ENCODE peak calls at places on chromosomes 5 and 9, in six cellular contexts. H, O, U, S, I and Q are unnamed samples. For H3K9me3, the result is how much of the 10 kb centered on the place peaks cover.

GRCh38 chr5:68215888-68216736 is 556 bp downstream of the PIK3R1 start:
- DNase-seq in U (peak), H (no peak), I (peak), S (peak), O (peak), Q (peak)

GRCh38 chr5:94240616-94241287 is 377.7 kb downstream of the KIAA0825 start:
- DNase-seq in I (no peak), S (no peak), O (peak), U (peak), H (peak), Q (no peak)

GRCh38 chr9:20379804-20380225 is 242.5 kb downstream of the MLLT3 start:
- DNase-seq in I (no peak), U (no peak), H (no peak), O (no peak), S (no peak), Q (no peak)

GRCh38 chr5:109083937-109084336 is 325.8 kb downstream of the PJA2 start:
- DNase-seq in S (no peak), U (no peak), I (no peak), O (no peak), H (no peak), Q (no peak)

GRCh38 chr5:98454904-98455303 is 318.6 kb upstream of the RGMB start:
- DNase-seq in H (peak), O (no peak), U (no peak), I (no peak), S (no peak), Q (no peak)

GRCh38 chr9:35984021-35984420 is 26.1 kb upstream of the OR2S2 start:
- DNase-seq in I (no peak), O (no peak), H (no peak), U (no peak), S (no peak), Q (no peak)

GRCh38 chr9:110199643-110200042 is 8.3 kb downstream of the C9orf152 start:
- DNase-seq in O (no peak), I (no peak), U (no peak), S (no peak), H (no peak), Q (no peak)

GRCh38 chr5:143889986-143890385 is 78.0 kb downstream of the HMHB1 start:
- DNase-seq in O (no peak), S (no peak), U (no peak), I (no peak), H (peak), Q (no peak)

GRCh38 chr5:131441184-131441583 is 177.3 kb downstream of the CDC42SE2 start:
- DNase-seq in S (no peak), U (no peak), H (no peak), O (no peak), I (no peak), Q (no peak)

DNA sequence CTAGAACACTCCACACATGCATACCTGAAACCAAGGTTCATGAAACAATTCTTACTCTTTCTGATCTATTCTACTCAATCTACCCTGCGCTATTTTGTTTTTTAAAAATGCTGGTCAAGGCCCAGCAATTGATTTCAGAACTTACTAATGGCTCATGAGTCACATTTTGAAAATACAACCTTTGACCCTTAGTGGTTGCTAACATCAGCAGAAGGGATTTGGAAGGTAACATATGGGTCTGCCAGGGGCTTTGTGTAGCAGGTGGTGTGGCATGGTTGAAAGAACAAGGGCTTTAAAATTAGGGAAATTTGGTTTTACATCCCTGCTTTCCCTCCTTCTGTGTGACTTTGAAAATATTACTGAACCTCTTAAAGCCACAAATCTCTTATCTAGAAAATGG is 101.4 kb downstream of the ATG10 start:
- DNase-seq in H (peak), U (no peak), S (no peak), I (no peak), O (no peak), Q (no peak)
- H3K9me3 ChIP-seq in H (under half), U (under half), S (under half), I (under half), O (under half), Q (under half)

DNA sequence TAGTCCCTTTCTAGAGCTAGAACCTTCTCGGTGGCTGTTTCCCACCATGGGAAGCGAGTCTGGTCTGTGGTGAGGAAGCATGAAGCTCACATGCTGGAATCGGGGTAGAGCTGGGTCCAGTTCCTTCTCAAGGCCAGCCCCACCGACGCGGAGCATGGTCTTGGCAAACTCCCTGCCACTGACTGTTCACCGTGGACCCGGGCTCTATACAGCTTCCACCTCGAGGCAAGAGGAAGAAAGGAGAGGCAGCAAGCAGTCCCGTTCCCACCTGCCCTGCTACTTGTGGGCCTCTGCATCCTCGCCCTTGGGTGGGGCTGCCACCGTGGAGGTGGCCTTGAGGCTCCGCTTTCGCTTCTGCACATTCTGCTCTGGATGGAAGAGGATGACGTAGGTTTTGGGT is 13.7 kb downstream of the GRM6 start:
- DNase-seq in S (no peak), U (no peak), I (no peak), H (no peak), O (no peak), Q (no peak)
- H3K9me3 ChIP-seq in S (under half), U (under half), I (under half), H (half or more), O (half or more), Q (under half)

GRCh38 chr9:113026200-113026599 is 14.2 kb upstream of the ZNF883 start:
- DNase-seq in U (no peak), I (no peak), H (no peak), O (no peak), S (no peak), Q (no peak)
- H3K9me3 ChIP-seq in U (under half), I (under half), H (under half), O (half or more), S (half or more), Q (under half)

DNA sequence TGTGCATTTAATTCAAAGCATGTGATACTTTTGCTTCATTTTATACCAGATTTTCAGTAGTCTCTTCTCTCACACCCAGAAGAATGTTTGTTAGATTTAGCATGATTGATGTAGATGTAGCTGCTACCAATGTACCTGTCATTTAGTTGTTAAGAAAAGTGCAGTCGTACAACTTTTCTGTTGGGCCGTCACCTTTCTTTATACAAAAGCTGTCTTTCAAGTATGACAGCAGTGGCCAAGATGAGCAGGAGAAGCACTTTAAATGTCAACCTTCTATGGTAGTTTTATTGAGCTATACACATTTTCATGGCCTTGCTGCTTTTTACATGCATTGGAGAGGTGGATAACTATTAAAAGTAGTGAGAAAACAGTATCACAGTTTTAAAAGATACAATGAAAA is 77.7 kb upstream of the PTPRD start:
- DNase-seq in U (no peak), O (no peak), I (no peak), S (no peak), H (no peak), Q (no peak)
- H3K9me3 ChIP-seq in U (under half), O (under half), I (under half), S (under half), H (under half), Q (under half)

DNA sequence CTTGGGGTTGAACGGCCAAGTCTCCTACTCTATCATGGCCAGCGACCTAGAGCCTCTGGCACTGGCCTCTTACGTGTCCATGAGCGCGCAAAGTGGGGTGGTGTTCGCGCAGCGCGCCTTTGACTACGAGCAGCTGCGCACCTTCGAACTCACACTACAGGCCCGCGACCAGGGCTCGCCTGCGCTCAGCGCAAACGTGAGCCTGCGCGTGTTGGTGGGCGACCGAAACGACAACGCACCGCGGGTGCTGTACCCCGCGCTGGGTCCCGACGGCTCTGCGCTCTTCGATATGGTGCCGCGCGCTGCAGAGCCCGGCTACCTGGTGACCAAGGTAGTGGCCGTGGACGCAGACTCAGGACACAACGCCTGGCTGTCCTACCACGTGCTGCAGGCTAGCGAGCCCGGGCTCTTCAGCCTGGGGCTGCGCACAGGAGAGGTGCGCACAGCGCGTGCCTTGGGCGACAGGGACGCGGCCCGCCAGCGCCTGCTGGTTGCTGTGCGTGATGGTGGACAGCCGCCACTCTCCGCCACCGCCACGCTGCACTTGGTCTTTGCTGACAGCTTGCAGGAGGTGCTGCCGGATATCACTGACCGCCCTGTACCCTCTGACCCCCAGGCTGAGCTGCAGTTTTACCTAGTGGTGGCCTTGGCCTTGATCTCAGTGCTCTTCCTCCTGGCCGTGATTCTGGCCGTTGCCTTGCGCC is 2.0 kb downstream of the PCDHGB5 start:
- DNase-seq in I (no peak), O (no peak), S (no peak), U (no peak), H (no peak), Q (no peak)
- H3K9me3 ChIP-seq in I (under half), O (half or more), S (under half), U (under half), H (under half), Q (under half)

GRCh38 chr9:85302860-85303779 is 438.6 kb downstream of the AGTPBP1 start:
- DNase-seq in S (no peak), I (no peak), O (no peak), H (no peak), U (no peak), Q (no peak)

GRCh38 chr9:85298434-85298833 is 443.3 kb downstream of the AGTPBP1 start:
- DNase-seq in H (no peak), S (no peak), O (no peak), U (no peak), I (no peak), Q (no peak)
- H3K9me3 ChIP-seq in H (under half), S (under half), O (under half), U (under half), I (under half), Q (under half)

GRCh38 chr9:112288029-112288428 is 45.4 kb downstream of the PTBP3 start:
- DNase-seq in I (no peak), O (no peak), H (peak), S (no peak), U (no peak), Q (no peak)
- H3K9me3 ChIP-seq in I (under half), O (under half), H (under half), S (under half), U (under half), Q (under half)